ENCODE peak calls at places on chromosomes 16 and 17, in nine cellular contexts. D is GM10248; E is GM04504; V is dorsolateral prefrontal cortex; P is naive thymus-derived CD4-positive, alpha-beta T cell; H is activated T-helper 1 cell treated with Interleukin-2 at 50 U/mL for 16 hours; G is brain microvascular endothelial cell; R is HTR-8/SVneo; F is mesothelial cell of epicardium. L is an unnamed sample.

GRCh38 chr16:27313422-27314160 is at the start of gene IL4R:
- DNase-seq in D (peak), E (peak), V (no peak), P (peak), H (peak), G (peak), R (peak), F (peak), L (no peak)

GRCh38 chr17:28059675-28060074 is 17.2 kb downstream of the NLK start:
- DNase-seq in D (no peak), E (no peak), V (no peak), P (no peak), H (no peak), G (no peak), R (no peak), F (no peak), L (no peak)

GRCh38 chr16:2707368-2708289 is 12.4 kb downstream of the PRSS27 start:
- DNase-seq in D (no peak), E (no peak), V (no peak), P (peak), H (no peak), G (no peak), R (no peak), F (no peak), L (no peak)

GRCh38 chr17:64460955-64461354 is 12.0 kb downstream of the MILR1 start:
- DNase-seq in D (no peak), E (no peak), V (no peak), P (no peak), H (no peak), G (peak), R (no peak), F (no peak), L (no peak)

GRCh38 chr16:85556456-85557082 is 56.6 kb upstream of the GSE1 start:
- DNase-seq in D (peak), E (no peak), V (no peak), P (peak), H (peak), G (no peak), R (no peak), F (no peak), L (no peak)

GRCh38 chr16:13471036-13471435 is 448.9 kb upstream of the ERCC4 start:
- DNase-seq in D (no peak), E (no peak), V (no peak), P (no peak), H (no peak), G (no peak), R (no peak), F (no peak), L (no peak)

GRCh38 chr16:84471316-84471715 is 33.1 kb downstream of the MEAK7 start:
- DNase-seq in D (no peak), E (no peak), V (no peak), P (no peak), H (no peak), G (no peak), R (no peak), F (no peak), L (no peak)

GRCh38 chr17:76966486-76967181 is 98.4 kb downstream of the MGAT5B start:
- DNase-seq in D (no peak), E (no peak), V (no peak), P (no peak), H (no peak), G (no peak), R (no peak), F (no peak), L (no peak)

GRCh38 chr17:21301593-21302550 is 17.4 kb downstream of the MAP2K3 start:
- DNase-seq in D (peak), E (no peak), V (no peak), P (no peak), H (no peak), G (no peak), R (no peak), F (no peak), L (no peak)

GRCh38 chr17:22516861-22517636 is 824.7 kb downstream of the KCNJ18 start:
- DNase-seq in D (no peak), E (no peak), V (no peak), P (no peak), H (no peak), G (no peak), R (no peak), F (no peak), L (no peak)

GRCh38 chr16:87201052-87201451 is 116.1 kb downstream of the C16orf95 start:
- DNase-seq in D (no peak), E (peak), V (peak), P (no peak), H (no peak), G (peak), R (peak), F (no peak), L (no peak)

GRCh38 chr16:88705076-88705684 is 1.0 kb downstream of the RNF166 start:
- DNase-seq in D (no peak), E (no peak), V (no peak), P (peak), H (no peak), G (peak), R (no peak), F (no peak), L (no peak)

GRCh38 chr16:81598083-81598482 is 153.5 kb downstream of the CMIP start:
- DNase-seq in D (no peak), E (no peak), V (no peak), P (no peak), H (no peak), G (no peak), R (no peak), F (no peak), L (no peak)

GRCh38 chr16:7744546-7745294 is 412.1 kb downstream of the RBFOX1 start:
- DNase-seq in D (no peak), E (no peak), V (no peak), P (no peak), H (no peak), G (no peak), R (no peak), F (no peak), L (no peak)

GRCh38 chr17:34300652-34301390 is 15.3 kb downstream of the CCL11 start:
- DNase-seq in D (no peak), E (no peak), V (no peak), P (no peak), H (no peak), G (peak), R (no peak), F (no peak), L (no peak)

GRCh38 chr17:44353656-44354331 is 8.7 kb downstream of the GRN start:
- DNase-seq in D (peak), E (no peak), V (no peak), P (peak), H (no peak), G (no peak), R (no peak), F (no peak), L (no peak)

GRCh38 chr16:57914244-57915173 is 56.4 kb downstream of the CNGB1 start:
- DNase-seq in D (no peak), E (no peak), V (no peak), P (no peak), H (no peak), G (no peak), R (no peak), F (no peak), L (no peak)

GRCh38 chr17:36643086-36643685 is 41.8 kb downstream of the MRM1 start:
- DNase-seq in D (no peak), E (no peak), V (no peak), P (no peak), H (no peak), G (no peak), R (no peak), F (no peak), L (no peak)

GRCh38 chr17:35238817-35239216 is 4.1 kb upstream of the SLFN5 start:
- DNase-seq in D (no peak), E (peak), V (no peak), P (peak), H (no peak), G (peak), R (no peak), F (no peak), L (no peak)

GRCh38 chr16:27920391-27920891 is 143.1 kb downstream of the GSG1L start:
- DNase-seq in D (no peak), E (no peak), V (peak), P (no peak), H (no peak), G (no peak), R (peak), F (no peak), L (no peak)

GRCh38 chr17:48153711-48154642 is 46.4 kb downstream of the SNX11 start:
- DNase-seq in D (peak), E (no peak), V (no peak), P (no peak), H (no peak), G (no peak), R (peak), F (peak), L (peak)

GRCh38 chr17:63437287-63438091 is 8.6 kb downstream of the CYB561 start:
- DNase-seq in D (no peak), E (no peak), V (no peak), P (no peak), H (no peak), G (no peak), R (no peak), F (no peak), L (no peak)

GRCh38 chr16:69762843-69763556 is 868 bp downstream of the WWP2 start:
- DNase-seq in D (no peak), E (no peak), V (no peak), P (peak), H (no peak), G (peak), R (peak), F (no peak), L (no peak)

GRCh38 chr17:74513987-74514631 is 17.2 kb downstream of the CD300LB start:
- DNase-seq in D (peak), E (no peak), V (no peak), P (peak), H (no peak), G (peak), R (no peak), F (peak), L (peak)

GRCh38 chr16:324201-324450 is 28.4 kb downstream of the AXIN1 start:
- DNase-seq in D (no peak), E (no peak), V (no peak), P (no peak), H (no peak), G (no peak), R (no peak), F (no peak), L (no peak)

GRCh38 chr16:1474796-1475551 is at the start of gene CLCN7:
- DNase-seq in D (peak), E (peak), V (peak), P (peak), H (peak), G (peak), R (peak), F (peak), L (peak)

GRCh38 chr16:4681471-4682083 is 11.8 kb upstream of the NUDT16L1 start:
- DNase-seq in D (no peak), E (no peak), V (no peak), P (no peak), H (no peak), G (no peak), R (no peak), F (no peak), L (no peak)

GRCh38 chr16:79790854-79791253 is 190.3 kb upstream of the MAF start:
- DNase-seq in D (no peak), E (no peak), V (no peak), P (no peak), H (no peak), G (no peak), R (no peak), F (no peak), L (no peak)

GRCh38 chr16:17416461-17417221 is 54.1 kb downstream of the XYLT1 start:
- DNase-seq in D (peak), E (no peak), V (no peak), P (peak), H (peak), G (no peak), R (no peak), F (no peak), L (no peak)

GRCh38 chr16:4015275-4015990 is 100.8 kb downstream of the ADCY9 start:
- DNase-seq in D (no peak), E (no peak), V (no peak), P (no peak), H (no peak), G (no peak), R (peak), F (no peak), L (no peak)

GRCh38 chr17:8073627-8074485 is 13.7 kb downstream of the ALOX12B start:
- DNase-seq in D (peak), E (no peak), V (peak), P (peak), H (peak), G (peak), R (peak), F (peak), L (no peak)

GRCh38 chr17:45224671-45225050 is 3.0 kb downstream of the FMNL1 start:
- DNase-seq in D (no peak), E (no peak), V (no peak), P (no peak), H (no peak), G (no peak), R (no peak), F (no peak), L (no peak)

GRCh38 chr17:28956861-28957260 is 5.5 kb upstream of the PHF12 start:
- DNase-seq in D (no peak), E (no peak), V (no peak), P (no peak), H (no peak), G (no peak), R (no peak), F (no peak), L (no peak)

GRCh38 chr17:62981933-62982332 is 15.9 kb downstream of the TANC2 start:
- DNase-seq in D (no peak), E (no peak), V (no peak), P (no peak), H (no peak), G (no peak), R (no peak), F (no peak), L (no peak)

GRCh38 chr17:18184143-18185007 is 747 bp downstream of the ALKBH5 start:
- DNase-seq in D (peak), E (no peak), V (peak), P (peak), H (peak), G (no peak), R (peak), F (peak), L (no peak)